ENCODE peak calls at places on chromosome 12, in four cellular contexts. One of them, this sample, is unnamed.

GRCh38 chr12:92445253-92446081 is 257.3 kb upstream of the PLEKHG7 start:
- DNase-seq in HCT116: no peak
- DNase-seq in CD8-positive, alpha-beta memory T cell: no peak
- DNase-seq in heart left ventricle: no peak
- DNase-seq in this sample: no peak

GRCh38 chr12:12384601-12385321 is 27.9 kb downstream of the BORCS5 start:
- DNase-seq in CD8-positive, alpha-beta memory T cell: peak
- DNase-seq in HCT116: no peak
- DNase-seq in heart left ventricle: no peak
- DNase-seq in this sample: no peak

GRCh38 chr12:42450248-42450647 is 124.3 kb downstream of the PPHLN1 start:
- DNase-seq in HCT116: no peak
- DNase-seq in CD8-positive, alpha-beta memory T cell: no peak
- DNase-seq in heart left ventricle: no peak
- DNase-seq in this sample: no peak

GRCh38 chr12:17283563-17283962 is 677.6 kb upstream of the LMO3 start:
- DNase-seq in CD8-positive, alpha-beta memory T cell: no peak
- DNase-seq in heart left ventricle: no peak
- DNase-seq in HCT116: no peak
- DNase-seq in this sample: no peak

GRCh38 chr12:129961111-129961510 is 57.3 kb upstream of the TMEM132D start:
- DNase-seq in CD8-positive, alpha-beta memory T cell: no peak
- DNase-seq in heart left ventricle: no peak
- DNase-seq in HCT116: no peak
- DNase-seq in this sample: no peak

GRCh38 chr12:69015017-69015416 is 82.0 kb upstream of the CPM start:
- DNase-seq in CD8-positive, alpha-beta memory T cell: no peak
- DNase-seq in heart left ventricle: no peak
- DNase-seq in HCT116: no peak
- DNase-seq in this sample: no peak

GRCh38 chr12:92640686-92641085 is 62.1 kb upstream of the PLEKHG7 start:
- DNase-seq in HCT116: no peak
- DNase-seq in heart left ventricle: no peak
- DNase-seq in CD8-positive, alpha-beta memory T cell: no peak
- DNase-seq in this sample: no peak

GRCh38 chr12:93050026-93050747 is 121.1 kb upstream of the EEA1 start:
- DNase-seq in HCT116: no peak
- DNase-seq in CD8-positive, alpha-beta memory T cell: no peak
- DNase-seq in heart left ventricle: no peak
- DNase-seq in this sample: no peak

GRCh38 chr12:103314786-103315185 is 181.0 kb downstream of the C12orf42 start:
- DNase-seq in HCT116: no peak
- DNase-seq in CD8-positive, alpha-beta memory T cell: no peak
- DNase-seq in heart left ventricle: no peak
- DNase-seq in this sample: no peak

GRCh38 chr12:41019461-41019860 is 168.7 kb upstream of the PDZRN4 start:
- DNase-seq in HCT116: no peak
- DNase-seq in CD8-positive, alpha-beta memory T cell: no peak
- DNase-seq in heart left ventricle: no peak
- DNase-seq in this sample: no peak

GRCh38 chr12:28114488-28114887 is 75.8 kb upstream of the CCDC91 start:
- DNase-seq in HCT116: no peak
- DNase-seq in heart left ventricle: no peak
- DNase-seq in CD8-positive, alpha-beta memory T cell: no peak
- DNase-seq in this sample: no peak

GRCh38 chr12:132066345-132066685 is 77.8 kb downstream of the DDX51 start:
- DNase-seq in HCT116: no peak
- DNase-seq in CD8-positive, alpha-beta memory T cell: no peak
- DNase-seq in heart left ventricle: no peak
- DNase-seq in this sample: no peak

GRCh38 chr12:24307716-24308335 is 358.4 kb upstream of the SOX5 start:
- DNase-seq in CD8-positive, alpha-beta memory T cell: no peak
- DNase-seq in heart left ventricle: no peak
- DNase-seq in HCT116: no peak
- DNase-seq in this sample: no peak

GRCh38 chr12:81229718-81230117 is 151.8 kb downstream of the ACSS3 start:
- DNase-seq in HCT116: no peak
- DNase-seq in heart left ventricle: no peak
- DNase-seq in CD8-positive, alpha-beta memory T cell: no peak
- DNase-seq in this sample: no peak

GRCh38 chr12:110741795-110742717 is 635 bp downstream of the PPP1CC start:
- DNase-seq in CD8-positive, alpha-beta memory T cell: no peak
- DNase-seq in heart left ventricle: no peak
- DNase-seq in HCT116: no peak
- DNase-seq in this sample: peak

GRCh38 chr12:120584343-120585149 is 3.3 kb upstream of the POP5 start:
- DNase-seq in HCT116: peak
- DNase-seq in heart left ventricle: peak
- DNase-seq in CD8-positive, alpha-beta memory T cell: peak
- DNase-seq in this sample: peak

GRCh38 chr12:100808777-100809176 is 14.2 kb downstream of the ANO4 start:
- DNase-seq in CD8-positive, alpha-beta memory T cell: no peak
- DNase-seq in heart left ventricle: no peak
- DNase-seq in HCT116: no peak
- DNase-seq in this sample: no peak

GRCh38 chr12:47004634-47005033 is 74.8 kb upstream of the PCED1B start:
- DNase-seq in CD8-positive, alpha-beta memory T cell: no peak
- DNase-seq in heart left ventricle: no peak
- DNase-seq in HCT116: no peak
- DNase-seq in this sample: no peak

GRCh38 chr12:131103614-131104463 is 150.1 kb downstream of the ADGRD1 start:
- DNase-seq in heart left ventricle: peak
- DNase-seq in CD8-positive, alpha-beta memory T cell: no peak
- DNase-seq in HCT116: no peak
- DNase-seq in this sample: no peak

GRCh38 chr12:66044731-66045130 is 85.8 kb downstream of the LLPH start:
- DNase-seq in HCT116: no peak
- DNase-seq in CD8-positive, alpha-beta memory T cell: no peak
- DNase-seq in heart left ventricle: no peak
- DNase-seq in this sample: no peak

GRCh38 chr12:121894633-121895032 is 6.0 kb downstream of the PSMD9 start:
- DNase-seq in HCT116: no peak
- DNase-seq in heart left ventricle: no peak
- DNase-seq in CD8-positive, alpha-beta memory T cell: no peak
- DNase-seq in this sample: no peak

GRCh38 chr12:67531051-67531450 is 117.5 kb upstream of the DYRK2 start:
- DNase-seq in CD8-positive, alpha-beta memory T cell: no peak
- DNase-seq in HCT116: no peak
- DNase-seq in heart left ventricle: no peak
- DNase-seq in this sample: no peak

GRCh38 chr12:19440916-19441315 is 1.6 kb downstream of the AEBP2 start:
- DNase-seq in heart left ventricle: no peak
- DNase-seq in CD8-positive, alpha-beta memory T cell: no peak
- DNase-seq in HCT116: no peak
- DNase-seq in this sample: no peak
- H3K27ac ChIP-seq in heart left ventricle: no peak
- H3K27ac ChIP-seq in CD8-positive, alpha-beta memory T cell: peak
- H3K27ac ChIP-seq in HCT116: no peak
- H3K27ac ChIP-seq in this sample: peak

DNA sequence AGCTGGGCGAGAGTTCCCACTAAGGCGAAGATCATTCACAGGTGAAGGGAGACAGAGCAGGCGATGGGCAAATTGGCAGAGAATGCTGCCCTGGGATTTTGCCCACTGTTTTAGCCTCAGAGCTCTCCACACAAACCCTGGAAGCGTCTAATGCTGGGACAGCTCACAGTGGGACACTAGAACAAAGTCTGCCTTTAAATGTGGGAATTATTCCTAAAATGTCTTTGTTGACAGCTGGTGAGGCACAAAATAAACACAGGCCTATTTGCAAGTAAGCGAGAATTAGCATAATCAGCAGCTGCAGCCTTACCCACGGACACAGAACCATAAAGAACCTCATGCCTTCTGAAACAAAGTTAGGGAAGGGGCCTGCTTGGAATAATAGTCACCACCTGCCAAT is 824.5 kb downstream of the AACS start:
- DNase-seq in CD8-positive, alpha-beta memory T cell: no peak
- DNase-seq in heart left ventricle: no peak
- DNase-seq in HCT116: no peak
- DNase-seq in this sample: no peak
- H3K27ac ChIP-seq in CD8-positive, alpha-beta memory T cell: no peak
- H3K27ac ChIP-seq in heart left ventricle: peak
- H3K27ac ChIP-seq in HCT116: no peak
- H3K27ac ChIP-seq in this sample: no peak

GRCh38 chr12:108788076-108788782 is 56.9 kb upstream of the CORO1C start:
- DNase-seq in CD8-positive, alpha-beta memory T cell: no peak
- DNase-seq in HCT116: no peak
- DNase-seq in heart left ventricle: peak
- DNase-seq in this sample: no peak
- H3K27ac ChIP-seq in CD8-positive, alpha-beta memory T cell: no peak
- H3K27ac ChIP-seq in HCT116: no peak
- H3K27ac ChIP-seq in heart left ventricle: peak
- H3K27ac ChIP-seq in this sample: no peak

DNA sequence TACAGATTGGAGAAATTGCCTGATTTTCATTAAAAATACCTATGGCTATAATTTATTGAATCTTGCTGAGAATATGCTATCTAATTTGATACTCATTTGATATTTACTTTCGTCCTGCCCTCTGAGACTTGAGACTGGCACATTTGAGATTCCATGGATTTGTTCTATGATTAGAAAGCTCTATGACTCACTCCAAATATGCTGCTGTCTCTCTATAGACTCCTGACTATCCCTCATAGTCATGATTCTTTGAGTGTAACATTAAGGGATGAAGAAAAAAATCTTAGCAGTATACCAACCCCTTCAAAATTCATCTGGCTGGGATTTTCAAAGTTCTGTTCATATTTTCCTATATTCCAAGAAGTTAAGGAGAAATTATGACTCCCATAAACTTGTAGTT is 191.9 kb downstream of the LRIG3 start:
- DNase-seq in CD8-positive, alpha-beta memory T cell: no peak
- DNase-seq in HCT116: no peak
- DNase-seq in heart left ventricle: no peak
- DNase-seq in this sample: no peak
- H3K27ac ChIP-seq in CD8-positive, alpha-beta memory T cell: no peak
- H3K27ac ChIP-seq in HCT116: no peak
- H3K27ac ChIP-seq in heart left ventricle: no peak
- H3K27ac ChIP-seq in this sample: no peak

GRCh38 chr12:124764870-124765570 is 98.6 kb downstream of the SCARB1 start:
- DNase-seq in heart left ventricle: no peak
- DNase-seq in HCT116: no peak
- DNase-seq in CD8-positive, alpha-beta memory T cell: no peak
- DNase-seq in this sample: no peak

GRCh38 chr12:124765571-124766489 is 97.8 kb downstream of the SCARB1 start:
- DNase-seq in CD8-positive, alpha-beta memory T cell: no peak
- DNase-seq in heart left ventricle: no peak
- DNase-seq in HCT116: no peak
- DNase-seq in this sample: no peak

GRCh38 chr12:124762791-124763593 is 100.7 kb downstream of the SCARB1 start:
- DNase-seq in HCT116: no peak
- DNase-seq in heart left ventricle: no peak
- DNase-seq in CD8-positive, alpha-beta memory T cell: no peak
- DNase-seq in this sample: no peak

GRCh38 chr12:124763594-124763979 is 100.1 kb downstream of the SCARB1 start:
- DNase-seq in HCT116: no peak
- DNase-seq in heart left ventricle: no peak
- DNase-seq in CD8-positive, alpha-beta memory T cell: no peak
- DNase-seq in this sample: no peak

DNA sequence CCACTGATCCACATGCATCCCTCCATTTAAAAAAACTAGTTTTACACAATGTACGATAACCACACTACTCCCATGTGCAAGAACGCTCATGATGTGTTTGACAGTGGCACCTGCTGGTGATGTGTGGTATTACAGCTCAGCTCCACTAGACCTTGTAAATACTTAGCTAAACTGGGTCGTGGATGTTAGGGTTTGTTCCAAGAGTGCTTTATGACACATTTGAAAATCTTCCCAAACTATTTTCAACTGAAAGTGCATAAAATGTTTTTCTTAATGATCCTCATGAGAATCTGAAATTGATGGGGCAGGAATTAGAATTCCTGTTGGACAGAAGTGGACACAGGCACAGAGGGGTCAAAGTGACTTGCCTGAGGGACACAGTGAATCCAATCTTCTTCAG is 99.2 kb downstream of the SCARB1 start:
- DNase-seq in heart left ventricle: no peak
- DNase-seq in CD8-positive, alpha-beta memory T cell: no peak
- DNase-seq in HCT116: no peak
- DNase-seq in this sample: no peak
- H3K27ac ChIP-seq in heart left ventricle: peak
- H3K27ac ChIP-seq in CD8-positive, alpha-beta memory T cell: no peak
- H3K27ac ChIP-seq in HCT116: no peak
- H3K27ac ChIP-seq in this sample: peak

DNA sequence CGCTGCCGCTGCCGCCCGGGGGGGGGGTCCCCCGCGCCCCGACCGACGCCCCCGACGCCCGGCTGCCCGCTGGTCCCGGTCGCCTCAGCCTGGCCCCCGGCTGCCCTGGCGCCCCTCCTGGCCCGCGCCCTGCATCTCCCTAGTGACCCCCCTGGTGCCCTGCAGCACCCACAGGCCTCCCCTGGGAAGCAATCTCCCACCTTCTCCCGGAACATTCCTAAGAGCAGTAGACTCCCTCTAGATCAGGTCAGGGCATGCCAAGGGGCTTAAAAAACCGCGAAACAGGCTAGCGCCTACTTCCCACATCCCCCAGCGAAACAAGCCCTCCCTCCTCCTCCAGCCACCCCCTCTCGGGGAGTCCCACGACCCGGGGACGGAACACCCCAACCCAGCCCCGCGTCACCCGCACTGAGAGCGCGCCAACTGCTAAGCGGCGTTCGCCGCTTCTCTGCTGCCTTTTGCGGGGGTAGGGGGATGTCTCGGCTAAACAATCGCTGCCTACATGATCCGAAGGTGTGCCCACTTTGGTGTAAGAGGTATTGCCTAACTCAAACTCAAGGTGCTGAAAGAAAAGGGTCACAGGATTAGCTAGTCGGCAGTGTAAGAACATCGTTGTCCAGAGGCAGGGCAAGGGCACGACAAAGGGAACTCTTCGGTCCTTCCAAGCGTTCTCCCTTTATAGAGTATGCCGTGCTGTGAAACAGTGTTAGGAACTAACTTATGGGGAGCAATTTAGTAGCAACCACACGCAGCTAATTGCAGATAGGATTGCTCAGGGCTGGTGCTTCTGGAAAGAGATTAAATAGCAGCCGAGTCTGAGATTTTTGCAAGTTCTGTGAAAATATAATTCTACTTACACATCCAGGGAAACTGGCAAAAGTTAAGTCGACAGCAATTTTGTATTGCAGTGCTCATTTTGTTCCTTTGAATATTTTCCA is 617 bp upstream of the NTN4 start:
- DNase-seq in heart left ventricle: no peak
- DNase-seq in CD8-positive, alpha-beta memory T cell: no peak
- DNase-seq in HCT116: no peak
- DNase-seq in this sample: no peak
- H3K27ac ChIP-seq in heart left ventricle: peak
- H3K27ac ChIP-seq in CD8-positive, alpha-beta memory T cell: no peak
- H3K27ac ChIP-seq in HCT116: no peak
- H3K27ac ChIP-seq in this sample: peak

GRCh38 chr12:95244350-95244749 is 26.7 kb downstream of the VEZT start:
- DNase-seq in HCT116: no peak
- DNase-seq in CD8-positive, alpha-beta memory T cell: no peak
- DNase-seq in heart left ventricle: no peak
- DNase-seq in this sample: no peak

GRCh38 chr12:95240556-95240955 is 22.9 kb downstream of the VEZT start:
- DNase-seq in heart left ventricle: no peak
- DNase-seq in CD8-positive, alpha-beta memory T cell: no peak
- DNase-seq in HCT116: no peak
- DNase-seq in this sample: no peak

GRCh38 chr12:95239216-95239615 is 21.6 kb downstream of the VEZT start:
- DNase-seq in CD8-positive, alpha-beta memory T cell: no peak
- DNase-seq in HCT116: no peak
- DNase-seq in heart left ventricle: no peak
- DNase-seq in this sample: no peak

GRCh38 chr12:95241761-95242506 is 24.3 kb downstream of the VEZT start:
- DNase-seq in heart left ventricle: no peak
- DNase-seq in HCT116: no peak
- DNase-seq in CD8-positive, alpha-beta memory T cell: no peak
- DNase-seq in this sample: no peak

GRCh38 chr12:95243497-95244183 is 26.0 kb downstream of the VEZT start:
- DNase-seq in heart left ventricle: no peak
- DNase-seq in HCT116: no peak
- DNase-seq in CD8-positive, alpha-beta memory T cell: no peak
- DNase-seq in this sample: no peak
- H3K27ac ChIP-seq in heart left ventricle: no peak
- H3K27ac ChIP-seq in HCT116: no peak
- H3K27ac ChIP-seq in CD8-positive, alpha-beta memory T cell: no peak
- H3K27ac ChIP-seq in this sample: no peak

This sample was measured in breast epithelium.